ENCODE peak calls at places on chromosome 10, in six cellular contexts. One of them, this sample, is unnamed.

GRCh38 chr10:97131702-97132101 is 54.1 kb downstream of the SLIT1 start:
- DNase-seq in prostate gland: no peak
- DNase-seq in heart right ventricle: no peak
- DNase-seq in GM12878: no peak
- DNase-seq in pancreas: no peak
- DNase-seq in tibial artery: no peak
- DNase-seq in this sample: no peak

GRCh38 chr10:79947083-79947415 is 1.9 kb downstream of the SFTPD start:
- DNase-seq in GM12878: no peak
- DNase-seq in tibial artery: no peak
- DNase-seq in heart right ventricle: no peak
- DNase-seq in prostate gland: no peak
- DNase-seq in pancreas: peak; percentile 69
- DNase-seq in this sample: no peak

GRCh38 chr10:80276335-80276734 is 13.1 kb downstream of the MAT1A start:
- DNase-seq in pancreas: no peak
- DNase-seq in tibial artery: no peak
- DNase-seq in heart right ventricle: no peak
- DNase-seq in prostate gland: no peak
- DNase-seq in GM12878: no peak
- DNase-seq in this sample: no peak

GRCh38 chr10:70740441-70741288 is 44.5 kb downstream of the TBATA start:
- DNase-seq in tibial artery: no peak
- DNase-seq in heart right ventricle: no peak
- DNase-seq in prostate gland: no peak
- DNase-seq in pancreas: no peak
- DNase-seq in GM12878: no peak
- DNase-seq in this sample: no peak

GRCh38 chr10:79314761-79315601 is 32.3 kb upstream of the PPIF start:
- DNase-seq in prostate gland: no peak
- DNase-seq in pancreas: peak; percentile 23
- DNase-seq in heart right ventricle: no peak
- DNase-seq in GM12878: no peak
- DNase-seq in tibial artery: no peak
- DNase-seq in this sample: no peak

GRCh38 chr10:19921300-19922140 is 105.3 kb downstream of the PLXDC2 start:
- DNase-seq in heart right ventricle: no peak
- DNase-seq in GM12878: no peak
- DNase-seq in pancreas: no peak
- DNase-seq in tibial artery: no peak
- DNase-seq in prostate gland: no peak
- DNase-seq in this sample: no peak

GRCh38 chr10:57628592-57629284 is 639.0 kb downstream of the IPMK start:
- DNase-seq in pancreas: no peak
- DNase-seq in prostate gland: no peak
- DNase-seq in heart right ventricle: no peak
- DNase-seq in GM12878: no peak
- DNase-seq in tibial artery: no peak
- DNase-seq in this sample: no peak

GRCh38 chr10:80413152-80413996 is 5.0 kb downstream of the PRXL2A start:
- DNase-seq in heart right ventricle: no peak
- DNase-seq in tibial artery: no peak
- DNase-seq in prostate gland: peak; percentile 47
- DNase-seq in GM12878: no peak
- DNase-seq in pancreas: no peak
- DNase-seq in this sample: no peak

GRCh38 chr10:103493362-103493871 is at the start of gene NEURL1:
- DNase-seq in GM12878: no peak
- DNase-seq in prostate gland: no peak
- DNase-seq in heart right ventricle: no peak
- DNase-seq in pancreas: no peak
- DNase-seq in tibial artery: no peak
- DNase-seq in this sample: no peak

GRCh38 chr10:128419466-128420019 is 293.3 kb upstream of the MKI67 start:
- DNase-seq in tibial artery: no peak
- DNase-seq in GM12878: no peak
- DNase-seq in pancreas: no peak
- DNase-seq in prostate gland: no peak
- DNase-seq in heart right ventricle: no peak
- DNase-seq in this sample: no peak

GRCh38 chr10:63236113-63236935 is 103.2 kb downstream of the NRBF2 start:
- DNase-seq in tibial artery: no peak
- DNase-seq in GM12878: no peak
- DNase-seq in prostate gland: peak; percentile 41
- DNase-seq in pancreas: no peak
- DNase-seq in heart right ventricle: no peak
- DNase-seq in this sample: no peak

GRCh38 chr10:79044036-79044664 is 24.6 kb upstream of the ZMIZ1 start:
- DNase-seq in prostate gland: no peak
- DNase-seq in heart right ventricle: no peak
- DNase-seq in pancreas: no peak
- DNase-seq in GM12878: no peak
- DNase-seq in tibial artery: peak; percentile 8
- DNase-seq in this sample: no peak

GRCh38 chr10:14016011-14016536 is 314.6 kb downstream of the FRMD4A start:
- DNase-seq in tibial artery: peak; percentile 63
- DNase-seq in prostate gland: no peak
- DNase-seq in heart right ventricle: peak; percentile 83
- DNase-seq in pancreas: no peak
- DNase-seq in GM12878: no peak
- DNase-seq in this sample: no peak

GRCh38 chr10:74151879-74152722 is 1.1 kb downstream of the ADK start:
- DNase-seq in pancreas: no peak
- DNase-seq in prostate gland: no peak
- DNase-seq in tibial artery: no peak
- DNase-seq in GM12878: no peak
- DNase-seq in heart right ventricle: no peak
- DNase-seq in this sample: no peak

GRCh38 chr10:96910488-96911395 is 78.6 kb downstream of the LCOR start:
- DNase-seq in prostate gland: no peak
- DNase-seq in tibial artery: no peak
- DNase-seq in GM12878: peak; percentile 28
- DNase-seq in heart right ventricle: peak; percentile 18
- DNase-seq in pancreas: no peak
- DNase-seq in this sample: no peak

GRCh38 chr10:63256047-63256773 is 123.1 kb downstream of the NRBF2 start:
- DNase-seq in prostate gland: no peak
- DNase-seq in heart right ventricle: no peak
- DNase-seq in pancreas: no peak
- DNase-seq in GM12878: no peak
- DNase-seq in tibial artery: no peak
- DNase-seq in this sample: no peak

GRCh38 chr10:108392286-108392685 is 1227.8 kb upstream of the SORCS1 start:
- DNase-seq in prostate gland: no peak
- DNase-seq in GM12878: no peak
- DNase-seq in pancreas: no peak
- DNase-seq in tibial artery: no peak
- DNase-seq in heart right ventricle: no peak
- DNase-seq in this sample: no peak

GRCh38 chr10:10489765-10490164 is 527.9 kb upstream of the CELF2 start:
- DNase-seq in heart right ventricle: no peak
- DNase-seq in pancreas: no peak
- DNase-seq in GM12878: no peak
- DNase-seq in tibial artery: no peak
- DNase-seq in prostate gland: no peak
- DNase-seq in this sample: no peak

GRCh38 chr10:13792011-13792410 is 205.2 kb downstream of the PRPF18 start:
- DNase-seq in GM12878: no peak
- DNase-seq in prostate gland: peak; percentile 52
- DNase-seq in heart right ventricle: peak; percentile 72
- DNase-seq in tibial artery: no peak
- DNase-seq in pancreas: peak; percentile 63
- DNase-seq in this sample: no peak

GRCh38 chr10:60827791-60828488 is 49.7 kb downstream of the CDK1 start:
- DNase-seq in GM12878: no peak
- DNase-seq in pancreas: no peak
- DNase-seq in tibial artery: no peak
- DNase-seq in prostate gland: no peak
- DNase-seq in heart right ventricle: peak; percentile 45
- DNase-seq in this sample: no peak

DNA sequence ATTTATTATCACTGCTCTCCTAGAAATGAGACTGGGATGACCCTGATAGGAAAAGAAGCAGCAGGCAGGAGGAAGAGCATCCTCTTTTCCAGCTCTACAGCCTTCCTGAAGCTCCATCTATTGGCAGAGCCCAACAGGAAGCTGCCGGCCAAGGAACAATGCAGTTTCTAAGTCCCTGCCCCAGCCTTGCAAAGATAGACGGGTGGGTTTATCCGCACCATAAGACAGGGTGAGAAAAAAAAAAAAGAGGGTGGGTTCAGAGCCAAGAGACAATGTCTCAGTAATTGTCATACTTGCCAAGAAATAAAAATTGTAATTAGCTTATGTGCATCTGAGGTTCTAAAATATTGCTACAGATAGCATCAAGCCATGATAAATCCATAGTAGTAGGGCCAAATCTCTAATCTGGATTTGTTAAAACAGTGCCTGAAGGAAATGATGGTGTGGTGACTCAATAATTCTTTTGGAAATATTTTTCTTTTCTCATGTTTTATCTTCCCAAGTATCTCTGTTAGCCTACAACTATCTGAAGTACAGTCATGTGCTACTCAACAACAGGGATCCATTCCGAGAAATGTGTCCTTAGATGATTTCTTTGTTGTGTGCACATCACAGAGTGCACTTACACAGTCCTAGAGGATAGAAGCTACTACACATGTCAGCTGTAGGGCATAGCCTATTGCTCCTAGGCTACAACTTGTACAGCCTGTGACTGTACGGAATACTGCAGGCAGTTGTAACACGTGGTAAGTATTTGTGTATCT is 242.9 kb upstream of the CXCL12 start:
- DNase-seq in pancreas: no peak
- DNase-seq in prostate gland: no peak
- DNase-seq in tibial artery: no peak
- DNase-seq in GM12878: no peak
- DNase-seq in heart right ventricle: no peak
- DNase-seq in this sample: no peak
- TF ChIP-seq CTCF in pancreas: no peak
- TF ChIP-seq CTCF in prostate gland: no peak
- TF ChIP-seq CTCF in tibial artery: no peak
- TF ChIP-seq CTCF in GM12878: no peak
- TF ChIP-seq CTCF in heart right ventricle: no peak
- TF ChIP-seq CTCF in this sample: peak; percentile 19

GRCh38 chr10:99709480-99710229 is 22.3 kb downstream of the COX15 start:
- DNase-seq in GM12878: peak; percentile 32
- DNase-seq in prostate gland: no peak
- DNase-seq in heart right ventricle: no peak
- DNase-seq in pancreas: no peak
- DNase-seq in tibial artery: no peak
- DNase-seq in this sample: no peak

GRCh38 chr10:99708428-99709010 is 23.4 kb downstream of the COX15 start:
- DNase-seq in pancreas: no peak
- DNase-seq in prostate gland: no peak
- DNase-seq in tibial artery: no peak
- DNase-seq in heart right ventricle: no peak
- DNase-seq in GM12878: no peak
- DNase-seq in this sample: no peak

GRCh38 chr10:99714446-99714845 is 17.5 kb downstream of the COX15 start:
- DNase-seq in tibial artery: no peak
- DNase-seq in heart right ventricle: no peak
- DNase-seq in pancreas: no peak
- DNase-seq in prostate gland: no peak
- DNase-seq in GM12878: no peak
- DNase-seq in this sample: no peak

DNA sequence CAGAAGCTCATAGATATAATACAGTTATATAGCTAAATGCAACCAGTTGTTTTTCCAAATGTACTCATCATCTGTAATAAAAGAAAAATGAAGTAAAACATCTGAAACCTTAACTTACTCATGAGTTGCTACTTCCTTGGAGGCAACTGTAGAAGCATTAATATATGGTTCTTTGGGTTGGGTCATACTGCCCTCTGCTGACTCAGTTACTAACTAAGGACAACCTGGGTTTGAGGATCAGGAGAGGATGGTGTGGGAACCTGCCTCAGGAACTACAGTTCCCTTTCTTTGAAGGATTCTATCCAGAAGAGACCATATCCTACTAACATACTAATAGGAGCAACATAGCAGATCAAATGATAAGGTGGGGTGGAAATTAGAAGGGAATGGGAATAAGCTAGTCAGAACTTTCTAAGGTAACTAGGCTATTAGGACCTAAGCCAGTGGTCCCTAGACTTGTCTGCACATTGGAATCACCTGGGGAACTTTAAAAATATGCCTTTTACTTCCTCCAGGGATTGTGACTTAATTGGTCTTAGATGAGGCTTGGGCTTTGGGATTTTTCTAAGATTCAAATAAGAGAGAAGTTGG is 20.7 kb downstream of the COX15 start:
- DNase-seq in tibial artery: no peak
- DNase-seq in heart right ventricle: peak; percentile 23
- DNase-seq in pancreas: no peak
- DNase-seq in prostate gland: peak; percentile 51
- DNase-seq in GM12878: peak; percentile 15
- DNase-seq in this sample: peak; percentile 65
- H3K36me3 ChIP-seq in tibial artery: peaks cover 15% of the 10 kb centered on the region
- H3K36me3 ChIP-seq in heart right ventricle: peaks cover 15% of the 10 kb centered on the region
- H3K36me3 ChIP-seq in pancreas: peaks cover 16% of the 10 kb centered on the region
- H3K36me3 ChIP-seq in prostate gland: no peaks in the 10 kb centered on the region
- H3K36me3 ChIP-seq in GM12878: peaks cover 20% of the 10 kb centered on the region
- H3K36me3 ChIP-seq in this sample: peaks cover 3% of the 10 kb centered on the region

GRCh38 chr10:95693668-95694534 is at the start of gene TCTN3:
- DNase-seq in tibial artery: peak; percentile 96
- DNase-seq in GM12878: peak; percentile 100
- DNase-seq in pancreas: peak; percentile 95
- DNase-seq in heart right ventricle: peak; percentile 98
- DNase-seq in prostate gland: peak; percentile 98
- DNase-seq in this sample: peak; percentile 99
- H3K4me1 ChIP-seq in tibial artery: no peaks in the 10 kb centered on the region
- H3K4me1 ChIP-seq in GM12878: peaks cover 13% of the 10 kb centered on the region
- H3K4me1 ChIP-seq in pancreas: peaks cover 15% of the 10 kb centered on the region
- H3K4me1 ChIP-seq in heart right ventricle: peaks cover 26% of the 10 kb centered on the region
- H3K4me1 ChIP-seq in prostate gland: peaks cover 5% of the 10 kb centered on the region
- H3K4me1 ChIP-seq in this sample: peaks cover 2% of the 10 kb centered on the region

DNA sequence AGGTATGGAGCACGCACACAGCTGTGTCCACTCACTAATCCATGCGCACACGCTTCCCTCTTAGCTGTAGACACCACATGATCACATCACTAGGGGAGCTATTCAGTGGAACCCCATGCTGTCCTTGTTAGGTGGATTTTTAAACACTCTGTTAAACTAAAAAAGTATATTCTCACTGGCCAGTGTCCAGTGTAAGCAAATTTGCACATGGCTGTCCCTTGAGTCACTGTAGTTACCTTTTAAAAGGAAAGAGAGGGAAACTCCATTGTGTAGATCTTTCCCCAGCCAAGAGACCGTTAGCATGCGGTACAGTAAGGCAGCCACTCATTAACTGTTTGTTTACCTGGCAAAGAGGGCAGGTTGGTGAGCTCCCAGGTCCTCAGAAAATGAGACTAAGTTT is 81.6 kb upstream of the INSYN2A start:
- DNase-seq in heart right ventricle: no peak
- DNase-seq in tibial artery: no peak
- DNase-seq in GM12878: no peak
- DNase-seq in pancreas: no peak
- DNase-seq in prostate gland: no peak
- DNase-seq in this sample: no peak
- TF ChIP-seq CTCF in heart right ventricle: no peak
- TF ChIP-seq CTCF in tibial artery: no peak
- TF ChIP-seq CTCF in GM12878: no peak
- TF ChIP-seq CTCF in pancreas: no peak
- TF ChIP-seq CTCF in prostate gland: no peak
- TF ChIP-seq CTCF in this sample: no peak